ENCODE peak calls at places on chromosome 14, in four cellular contexts. One of them, this sample, is unnamed.

GRCh38 chr14:34334329-34334728 is 127.7 kb downstream of the SPTSSA start:
- DNase-seq in naive B cell: no peak
- DNase-seq in upper lobe of left lung: no peak
- DNase-seq in astrocyte of the spinal cord: no peak
- DNase-seq in this sample: no peak

GRCh38 chr14:96461950-96462798 is 40.0 kb upstream of the PAPOLA start:
- DNase-seq in astrocyte of the spinal cord: no peak
- DNase-seq in upper lobe of left lung: no peak
- DNase-seq in naive B cell: no peak
- DNase-seq in this sample: no peak

GRCh38 chr14:76958975-76959710 is 69.4 kb downstream of the IRF2BPL start:
- DNase-seq in astrocyte of the spinal cord: peak
- DNase-seq in upper lobe of left lung: no peak
- DNase-seq in naive B cell: no peak
- DNase-seq in this sample: peak

GRCh38 chr14:68975667-68976066 is 3.4 kb downstream of the ACTN1 start:
- DNase-seq in upper lobe of left lung: no peak
- DNase-seq in naive B cell: no peak
- DNase-seq in astrocyte of the spinal cord: peak
- DNase-seq in this sample: no peak

GRCh38 chr14:26966942-26967341 is 369.1 kb upstream of the NOVA1 start:
- DNase-seq in naive B cell: no peak
- DNase-seq in astrocyte of the spinal cord: peak
- DNase-seq in upper lobe of left lung: no peak
- DNase-seq in this sample: no peak

GRCh38 chr14:20614038-20614840 is 23.1 kb upstream of the RNASE12 start:
- DNase-seq in astrocyte of the spinal cord: peak
- DNase-seq in naive B cell: no peak
- DNase-seq in upper lobe of left lung: no peak
- DNase-seq in this sample: no peak

GRCh38 chr14:77000340-77001235 is 27.9 kb downstream of the IRF2BPL start:
- DNase-seq in astrocyte of the spinal cord: peak
- DNase-seq in naive B cell: peak
- DNase-seq in upper lobe of left lung: no peak
- DNase-seq in this sample: no peak

GRCh38 chr14:99231181-99231849 is 40.7 kb downstream of the BCL11B start:
- DNase-seq in upper lobe of left lung: peak
- DNase-seq in naive B cell: no peak
- DNase-seq in astrocyte of the spinal cord: no peak
- DNase-seq in this sample: no peak

GRCh38 chr14:71716371-71716770 is 215.9 kb upstream of the RGS6 start:
- DNase-seq in naive B cell: no peak
- DNase-seq in astrocyte of the spinal cord: peak
- DNase-seq in upper lobe of left lung: no peak
- DNase-seq in this sample: no peak

GRCh38 chr14:40129162-40129561 is 696.9 kb upstream of the FBXO33 start:
- DNase-seq in upper lobe of left lung: no peak
- DNase-seq in astrocyte of the spinal cord: no peak
- DNase-seq in naive B cell: no peak
- DNase-seq in this sample: no peak

GRCh38 chr14:40368314-40368713 is 936.1 kb upstream of the FBXO33 start:
- DNase-seq in upper lobe of left lung: no peak
- DNase-seq in naive B cell: no peak
- DNase-seq in astrocyte of the spinal cord: peak
- DNase-seq in this sample: no peak

GRCh38 chr14:54591461-54592245 is 24.7 kb downstream of the SAMD4A start:
- DNase-seq in naive B cell: no peak
- DNase-seq in upper lobe of left lung: no peak
- DNase-seq in astrocyte of the spinal cord: no peak
- DNase-seq in this sample: no peak

GRCh38 chr14:103110681-103111296 is 12.5 kb upstream of the TNFAIP2 start:
- DNase-seq in astrocyte of the spinal cord: no peak
- DNase-seq in upper lobe of left lung: peak
- DNase-seq in naive B cell: no peak
- DNase-seq in this sample: no peak

GRCh38 chr14:50333010-50333409 is 20.9 kb downstream of the DMAC2L start:
- DNase-seq in astrocyte of the spinal cord: peak
- DNase-seq in upper lobe of left lung: no peak
- DNase-seq in naive B cell: no peak
- DNase-seq in this sample: no peak

GRCh38 chr14:22650960-22651521 is 6.9 kb upstream of the OR6J1 start:
- DNase-seq in upper lobe of left lung: no peak
- DNase-seq in naive B cell: no peak
- DNase-seq in astrocyte of the spinal cord: peak
- DNase-seq in this sample: peak

GRCh38 chr14:94689218-94689984 is 77.2 kb downstream of the SERPINA3 start:
- DNase-seq in naive B cell: peak
- DNase-seq in upper lobe of left lung: peak
- DNase-seq in astrocyte of the spinal cord: peak
- DNase-seq in this sample: no peak

GRCh38 chr14:98136420-98136819 is 1135.6 kb downstream of the BCL11B start:
- DNase-seq in astrocyte of the spinal cord: no peak
- DNase-seq in naive B cell: no peak
- DNase-seq in upper lobe of left lung: no peak
- DNase-seq in this sample: no peak

GRCh38 chr14:31138301-31138700 is 69.3 kb downstream of the HECTD1 start:
- DNase-seq in astrocyte of the spinal cord: no peak
- DNase-seq in upper lobe of left lung: no peak
- DNase-seq in naive B cell: no peak
- DNase-seq in this sample: no peak

GRCh38 chr14:97458302-97459137 is 661.3 kb downstream of the VRK1 start:
- DNase-seq in upper lobe of left lung: peak
- DNase-seq in naive B cell: no peak
- DNase-seq in astrocyte of the spinal cord: no peak
- DNase-seq in this sample: no peak

GRCh38 chr14:61780125-61780524 is 17.9 kb downstream of the SNAPC1 start:
- DNase-seq in naive B cell: no peak
- DNase-seq in astrocyte of the spinal cord: no peak
- DNase-seq in upper lobe of left lung: no peak
- DNase-seq in this sample: no peak

GRCh38 chr14:94677747-94678146 is 65.6 kb downstream of the SERPINA3 start:
- DNase-seq in upper lobe of left lung: no peak
- DNase-seq in naive B cell: no peak
- DNase-seq in astrocyte of the spinal cord: no peak
- DNase-seq in this sample: no peak

GRCh38 chr14:73208390-73208789 is 28.9 kb upstream of the PAPLN start:
- DNase-seq in upper lobe of left lung: no peak
- DNase-seq in naive B cell: no peak
- DNase-seq in astrocyte of the spinal cord: no peak
- DNase-seq in this sample: no peak

GRCh38 chr14:30651934-30652333 is 29.8 kb downstream of the SCFD1 start:
- DNase-seq in naive B cell: no peak
- DNase-seq in upper lobe of left lung: no peak
- DNase-seq in astrocyte of the spinal cord: no peak
- DNase-seq in this sample: no peak

GRCh38 chr14:91396959-91397815 is 20.4 kb downstream of the CCDC88C start:
- DNase-seq in upper lobe of left lung: no peak
- DNase-seq in astrocyte of the spinal cord: no peak
- DNase-seq in naive B cell: peak
- DNase-seq in this sample: no peak

GRCh38 chr14:63178912-63179311 is 25.3 kb upstream of the RHOJ start:
- DNase-seq in naive B cell: no peak
- DNase-seq in upper lobe of left lung: no peak
- DNase-seq in astrocyte of the spinal cord: peak
- DNase-seq in this sample: no peak

GRCh38 chr14:64249363-64249762 is 44.8 kb downstream of the ESR2 start:
- DNase-seq in naive B cell: no peak
- DNase-seq in astrocyte of the spinal cord: no peak
- DNase-seq in upper lobe of left lung: no peak
- DNase-seq in this sample: no peak

GRCh38 chr14:59483819-59484610 is at the start of the genes JKAMP and L3HYPDH:
- DNase-seq in upper lobe of left lung: peak
- DNase-seq in naive B cell: peak
- DNase-seq in astrocyte of the spinal cord: peak
- DNase-seq in this sample: peak

GRCh38 chr14:32337759-32338158 is 8.7 kb downstream of the AKAP6 start:
- DNase-seq in upper lobe of left lung: no peak
- DNase-seq in astrocyte of the spinal cord: no peak
- DNase-seq in naive B cell: no peak
- DNase-seq in this sample: no peak

GRCh38 chr14:69260979-69261605 is 1.1 kb downstream of the GALNT16 start:
- DNase-seq in naive B cell: peak
- DNase-seq in astrocyte of the spinal cord: no peak
- DNase-seq in upper lobe of left lung: peak
- DNase-seq in this sample: no peak

GRCh38 chr14:22667881-22668280 is 23.7 kb upstream of the OR6J1 start:
- DNase-seq in astrocyte of the spinal cord: no peak
- DNase-seq in naive B cell: no peak
- DNase-seq in upper lobe of left lung: no peak
- DNase-seq in this sample: no peak

GRCh38 chr14:60488175-60488574 is 2.3 kb upstream of the C14orf39 start:
- DNase-seq in astrocyte of the spinal cord: no peak
- DNase-seq in upper lobe of left lung: no peak
- DNase-seq in naive B cell: no peak
- DNase-seq in this sample: no peak

GRCh38 chr14:61553730-61554641 is 141.3 kb upstream of the HIF1A start:
- DNase-seq in upper lobe of left lung: no peak
- DNase-seq in astrocyte of the spinal cord: peak
- DNase-seq in naive B cell: no peak
- DNase-seq in this sample: no peak

GRCh38 chr14:53331247-53331646 is 178.1 kb upstream of the DDHD1 start:
- DNase-seq in naive B cell: no peak
- DNase-seq in astrocyte of the spinal cord: peak
- DNase-seq in upper lobe of left lung: no peak
- DNase-seq in this sample: no peak

GRCh38 chr14:56514663-56515371 is 64.8 kb upstream of the TMEM260 start:
- DNase-seq in astrocyte of the spinal cord: peak
- DNase-seq in upper lobe of left lung: no peak
- DNase-seq in naive B cell: no peak
- DNase-seq in this sample: no peak

GRCh38 chr14:99137001-99137700 is 134.8 kb downstream of the BCL11B start:
- DNase-seq in astrocyte of the spinal cord: no peak
- DNase-seq in naive B cell: no peak
- DNase-seq in upper lobe of left lung: no peak
- DNase-seq in this sample: no peak

GRCh38 chr14:43568022-43568421 is 939.1 kb downstream of the FSCB start:
- DNase-seq in naive B cell: no peak
- DNase-seq in upper lobe of left lung: no peak
- DNase-seq in astrocyte of the spinal cord: no peak
- DNase-seq in this sample: no peak

This sample was measured in GM12878.